ENCODE peak calls at places on chromosomes 16 and 17, in four cellular contexts. One of them, this sample, is unnamed.

GRCh38 chr17:63519972-63520882 is 2.9 kb upstream of the KCNH6 start:
- DNase-seq in Caco-2: no peak
- DNase-seq in fibroblast of mammary gland: no peak
- DNase-seq in GM23338: peak
- DNase-seq in this sample: no peak

GRCh38 chr16:87789437-87790277 is 23.9 kb upstream of the KLHDC4 start:
- DNase-seq in GM23338: no peak
- DNase-seq in fibroblast of mammary gland: peak
- DNase-seq in Caco-2: peak
- DNase-seq in this sample: peak

GRCh38 chr17:78611636-78612035 is 34.4 kb upstream of the DNAH17 start:
- DNase-seq in GM23338: no peak
- DNase-seq in Caco-2: no peak
- DNase-seq in fibroblast of mammary gland: peak
- DNase-seq in this sample: no peak

GRCh38 chr16:48487287-48487686 is 102.1 kb upstream of the SIAH1 start:
- DNase-seq in GM23338: no peak
- DNase-seq in Caco-2: no peak
- DNase-seq in fibroblast of mammary gland: peak
- DNase-seq in this sample: no peak

GRCh38 chr17:50608700-50609375 is 25.8 kb upstream of the ABCC3 start:
- DNase-seq in fibroblast of mammary gland: no peak
- DNase-seq in Caco-2: no peak
- DNase-seq in GM23338: peak
- DNase-seq in this sample: peak

GRCh38 chr17:73231363-73231762 is 30.3 kb downstream of the CPSF4L start:
- DNase-seq in Caco-2: peak
- DNase-seq in GM23338: peak
- DNase-seq in fibroblast of mammary gland: no peak
- DNase-seq in this sample: peak

GRCh38 chr17:10649031-10649430 is 8.1 kb downstream of the MYH3 start:
- DNase-seq in fibroblast of mammary gland: peak
- DNase-seq in GM23338: no peak
- DNase-seq in Caco-2: no peak
- DNase-seq in this sample: no peak

GRCh38 chr16:85910854-85911247 is 11.9 kb downstream of the IRF8 start:
- DNase-seq in fibroblast of mammary gland: no peak
- DNase-seq in Caco-2: no peak
- DNase-seq in GM23338: no peak
- DNase-seq in this sample: no peak

DNA sequence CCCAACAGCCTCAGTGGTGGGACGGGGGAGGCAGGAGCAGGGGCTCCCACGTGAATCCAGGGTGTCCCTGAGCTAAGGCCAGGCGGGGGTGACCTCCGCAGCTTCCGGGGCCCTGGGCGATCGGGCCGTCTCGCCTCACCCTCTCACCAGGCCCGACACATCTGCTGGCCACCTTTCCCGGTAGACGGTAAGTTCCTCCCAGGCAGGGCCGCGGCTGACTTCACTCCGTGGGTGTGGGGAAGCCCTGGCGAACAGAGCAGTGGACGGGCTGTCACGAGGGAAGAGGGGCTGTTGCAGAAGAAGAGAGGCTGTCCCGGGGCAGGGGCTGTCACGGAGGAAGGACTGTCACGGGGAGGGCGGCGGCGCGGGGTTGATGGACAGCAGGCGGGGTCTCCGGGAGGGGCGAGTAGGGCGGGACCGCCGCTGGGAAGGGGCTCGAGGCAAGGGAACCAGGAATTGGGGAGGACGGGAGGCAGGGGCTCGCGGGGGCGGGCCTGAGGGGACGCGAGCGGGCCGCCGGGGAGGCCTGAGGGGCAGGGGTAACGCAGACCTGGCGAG is 498 bp downstream of the PKMYT1 start:
- DNase-seq in Caco-2: peak
- DNase-seq in fibroblast of mammary gland: no peak
- DNase-seq in GM23338: peak
- DNase-seq in this sample: peak
- H3K4me3 ChIP-seq in Caco-2: peak
- H3K4me3 ChIP-seq in fibroblast of mammary gland: peak
- H3K4me3 ChIP-seq in GM23338: peak
- H3K4me3 ChIP-seq in this sample: peak

DNA sequence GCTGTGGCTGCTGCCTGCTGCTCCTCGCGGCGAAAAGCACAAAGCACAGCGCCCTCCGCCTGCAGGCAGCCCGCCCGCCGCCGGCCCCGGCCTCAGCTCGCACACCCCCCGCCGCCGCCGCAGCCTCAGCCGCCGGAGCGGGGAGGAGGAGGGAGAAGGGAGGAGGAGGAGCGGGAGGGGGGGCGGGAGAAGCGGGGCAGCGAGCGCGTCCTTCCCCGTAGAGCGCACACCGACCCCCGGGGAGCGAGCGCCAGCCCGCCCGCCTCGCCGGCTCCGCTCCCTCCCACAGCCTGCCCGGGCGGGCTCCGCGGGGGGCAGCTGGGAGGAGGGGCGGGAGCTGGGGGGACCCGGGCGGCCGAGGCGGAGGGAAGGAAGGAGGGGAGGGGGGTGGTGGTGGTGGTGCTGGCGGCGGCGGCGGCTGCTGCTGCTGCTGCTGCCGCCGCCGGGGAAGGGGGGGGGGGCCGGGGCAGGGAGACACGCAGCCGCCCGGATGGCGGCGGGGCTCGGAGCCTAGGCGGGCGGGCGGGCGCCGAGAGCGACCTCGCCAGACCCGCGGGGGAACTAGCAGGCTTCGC is at the start of gene UBTF:
- DNase-seq in Caco-2: peak
- DNase-seq in fibroblast of mammary gland: no peak
- DNase-seq in GM23338: peak
- DNase-seq in this sample: peak
- H3K4me3 ChIP-seq in Caco-2: peak
- H3K4me3 ChIP-seq in fibroblast of mammary gland: peak
- H3K4me3 ChIP-seq in GM23338: peak
- H3K4me3 ChIP-seq in this sample: peak

GRCh38 chr17:77323413-77324171 is 182.8 kb downstream of the SEC14L1 start:
- DNase-seq in GM23338: no peak
- DNase-seq in Caco-2: no peak
- DNase-seq in fibroblast of mammary gland: peak
- DNase-seq in this sample: peak
- H3K4me3 ChIP-seq in GM23338: no peak
- H3K4me3 ChIP-seq in Caco-2: no peak
- H3K4me3 ChIP-seq in fibroblast of mammary gland: peak
- H3K4me3 ChIP-seq in this sample: no peak

GRCh38 chr16:78505544-78506371 is 406.3 kb downstream of the WWOX start:
- DNase-seq in Caco-2: peak
- DNase-seq in fibroblast of mammary gland: peak
- DNase-seq in GM23338: peak
- DNase-seq in this sample: peak
- H3K4me3 ChIP-seq in Caco-2: peak
- H3K4me3 ChIP-seq in fibroblast of mammary gland: peak
- H3K4me3 ChIP-seq in GM23338: no peak
- H3K4me3 ChIP-seq in this sample: no peak

This sample was measured in H7.